ENCODE peak calls at places on chromosomes 6 and 20, in ten cellular contexts. O is activated CD4-positive, CD25-positive, alpha-beta regulatory T cell treated with anti-CD3 and anti-CD28 coated beads, Interleukin-2, amount 50 U/mL, for 72 hours; V is NCI-H187; C is activated T-cell treated with anti-CD3 and anti-CD28 coated beads for 24 hours; Q is ovary; F is EH; I is dermis blood vessel endothelial cell; T is HTR-8/SVneo; W is NCI-H1105 treated with DMSO at 0.1 percent for 48 hours; Z is stimulated activated CD4-positive, alpha-beta T cell treated with anti-CD3 and anti-CD28 coated beads, Interleukin-4, amount 100 ng/mL, for 1 hour. A is an unnamed sample.

GRCh38 chr6:23282243-23283021 is 713.1 kb downstream of the HDGFL1 start:
- DNase-seq in O (no peak), W (no peak), T (no peak), Z (no peak), C (no peak), V (no peak), F (no peak), Q (no peak), I (no peak), A (no peak)

GRCh38 chr6:133820208-133820607 is 68.7 kb upstream of the TCF21 start:
- DNase-seq in F (no peak), Q (no peak), T (no peak), Z (no peak), I (no peak), W (no peak), O (no peak), C (no peak), V (no peak), A (no peak)

GRCh38 chr6:37699138-37699766 is 1.6 kb upstream of the MDGA1 start:
- DNase-seq in O (no peak), I (no peak), V (peak; percentile 62), C (no peak), F (no peak), Q (no peak), T (no peak), W (no peak), Z (peak; percentile 67), A (no peak)

GRCh38 chr6:30942338-30943060 is 1.7 kb downstream of the MUCL3 start:
- DNase-seq in F (peak; percentile 92), V (no peak), T (peak; percentile 93), Q (peak; percentile 84), Z (no peak), W (no peak), C (no peak), I (peak; percentile 79), O (no peak), A (peak; percentile 85)

GRCh38 chr6:45703041-45703739 is 312.5 kb downstream of the CLIC5 start:
- DNase-seq in T (no peak), Q (no peak), Z (no peak), F (peak; percentile 81), W (no peak), O (no peak), V (no peak), C (no peak), I (no peak), A (peak; percentile 73)

GRCh38 chr6:159961523-159961922 is 7.4 kb upstream of the IGF2R start:
- DNase-seq in V (no peak), Z (no peak), O (no peak), T (no peak), C (no peak), F (peak; percentile 64), I (no peak), W (no peak), Q (no peak), A (peak; percentile 43)

GRCh38 chr20:49272654-49273053 is 5.2 kb downstream of the ZNFX1 start:
- DNase-seq in Z (no peak), I (no peak), T (no peak), V (no peak), W (no peak), O (no peak), Q (no peak), F (no peak), C (no peak), A (no peak)

GRCh38 chr6:166313255-166314070 is 5.3 kb upstream of the PRR18 start:
- DNase-seq in T (no peak), Q (no peak), Z (peak; percentile 33), C (no peak), W (peak; percentile 63), O (no peak), I (peak; percentile 56), F (peak; percentile 62), V (no peak), A (peak; percentile 26)

GRCh38 chr6:157518399-157519250 is 137.6 kb downstream of the ZDHHC14 start:
- DNase-seq in C (no peak), I (peak; percentile 79), Z (no peak), Q (peak; percentile 65), T (no peak), V (no peak), W (no peak), O (no peak), F (peak; percentile 88), A (peak; percentile 84)

GRCh38 chr20:38631155-38632022 is 29.8 kb downstream of the ARHGAP40 start:
- DNase-seq in Q (no peak), F (no peak), W (no peak), C (no peak), Z (no peak), I (no peak), T (peak; percentile 46), V (no peak), O (no peak), A (no peak)

GRCh38 chr6:149190228-149190831 is 127.2 kb upstream of the TAB2 start:
- DNase-seq in T (no peak), O (peak; percentile 60), Z (peak; percentile 62), F (peak; percentile 52), Q (no peak), W (no peak), C (peak; percentile 40), I (peak; percentile 56), V (no peak), A (no peak)

GRCh38 chr20:45863543-45864470 is 6.4 kb downstream of the ZSWIM3 start:
- DNase-seq in Z (no peak), T (no peak), F (no peak), Q (no peak), O (no peak), W (no peak), I (no peak), V (no peak), C (no peak), A (no peak)

GRCh38 chr6:154410215-154410614 is 53.6 kb upstream of the IPCEF1 start:
- DNase-seq in I (no peak), V (no peak), W (no peak), Q (no peak), C (no peak), O (no peak), T (no peak), Z (no peak), F (no peak), A (no peak)

GRCh38 chr6:43942011-43942442 is 172.0 kb downstream of the VEGFA start:
- DNase-seq in F (no peak), Q (no peak), Z (no peak), C (no peak), V (no peak), T (no peak), I (no peak), O (peak; percentile 4), W (no peak), A (no peak)

GRCh38 chr20:3935956-3936340 is 46.8 kb downstream of the PANK2 start:
- DNase-seq in I (no peak), V (peak; percentile 38), Z (no peak), O (no peak), C (no peak), F (no peak), W (peak; percentile 22), T (no peak), Q (no peak), A (no peak)

GRCh38 chr20:10524034-10524476 is 89.0 kb downstream of the SLX4IP start:
- DNase-seq in I (peak; percentile 25), V (peak; percentile 48), T (no peak), W (no peak), Z (no peak), F (peak; percentile 16), C (no peak), O (no peak), Q (peak; percentile 71), A (peak; percentile 29)

GRCh38 chr6:20789162-20789561 is 254.9 kb downstream of the CDKAL1 start:
- DNase-seq in Q (no peak), O (no peak), F (peak; percentile 40), C (no peak), T (no peak), Z (no peak), W (no peak), V (no peak), I (peak; percentile 34), A (peak; percentile 36)

GRCh38 chr20:33650753-33651561 is 11.2 kb upstream of the C20orf144 start:
- DNase-seq in I (no peak), Q (no peak), F (no peak), Z (no peak), T (no peak), W (peak; percentile 66), O (no peak), C (no peak), V (no peak), A (no peak)

GRCh38 chr6:33956206-33956605 is 152.4 kb upstream of the MLN start:
- DNase-seq in T (no peak), C (no peak), F (no peak), V (no peak), O (no peak), Q (no peak), I (no peak), Z (no peak), W (no peak), A (no peak)

GRCh38 chr6:30544666-30545272 is 11.5 kb downstream of the GNL1 start:
- DNase-seq in V (no peak), C (no peak), I (peak; percentile 82), T (peak; percentile 72), W (peak; percentile 63), Z (no peak), O (no peak), Q (no peak), F (peak; percentile 80), A (peak; percentile 70)